ENCODE peak calls at places on chromosomes 3 and 15, in six cellular contexts. M is HepG2, C is SK-N-SH, D is GM12878, P is HCT116, B is K562. F is an unnamed sample.

GRCh38 chr3:126081618-126082333 is 2.1 kb downstream of the SLC41A3 start:
- DNase-seq in P (peak; percentile 48), C (peak; percentile 50), M (peak; percentile 29), D (no peak), B (peak; percentile 25), F (peak; percentile 69)

GRCh38 chr3:71752911-71753715 is 542 bp upstream of the GPR27 start:
- DNase-seq in P (no peak), B (no peak), M (no peak), D (no peak), C (peak; percentile 80), F (no peak)

GRCh38 chr3:120417272-120417911 is 33.4 kb downstream of the FSTL1 start:
- DNase-seq in B (peak; percentile 81), P (peak; percentile 96), M (peak; percentile 89), C (peak; percentile 89), D (peak; percentile 90), F (peak; percentile 94)

GRCh38 chr15:83287541-83288027 is 3.1 kb upstream of the BNC1 start:
- DNase-seq in M (no peak), B (no peak), C (no peak), P (no peak), D (no peak), F (no peak)

GRCh38 chr3:144197116-144197515 is 225.5 kb downstream of the DIPK2A start:
- DNase-seq in M (no peak), B (no peak), P (no peak), C (no peak), D (no peak), F (no peak)

GRCh38 chr3:11903047-11903446 is 56.4 kb upstream of the TAMM41 start:
- DNase-seq in B (no peak), D (no peak), C (no peak), P (no peak), M (no peak), F (no peak)

GRCh38 chr3:39189648-39190269 is 2.6 kb downstream of the XIRP1 start:
- DNase-seq in B (peak; percentile 81), P (peak; percentile 53), D (peak; percentile 35), C (peak; percentile 79), M (peak; percentile 52), F (peak; percentile 76)

GRCh38 chr3:160756907-160757623 is 1.0 kb downstream of the PPM1L start:
- DNase-seq in D (no peak), P (no peak), M (no peak), B (no peak), C (peak; percentile 4), F (no peak)

GRCh38 chr3:61448378-61448777 is 113.0 kb upstream of the PTPRG start:
- DNase-seq in D (no peak), M (no peak), B (no peak), C (no peak), P (no peak), F (no peak)

GRCh38 chr15:48595988-48596387 is 49.5 kb downstream of the FBN1 start:
- DNase-seq in P (no peak), C (no peak), B (no peak), M (no peak), D (peak; percentile 45), F (no peak)
- TF ChIP-seq JUND in P (no peak), C (no peak), B (no peak), M (no peak), D (no peak), F (no peak)

GRCh38 chr15:71437404-71437803 is 322.1 kb downstream of the THSD4 start:
- DNase-seq in M (no peak), P (no peak), B (no peak), D (no peak), C (no peak), F (no peak)

GRCh38 chr15:71444032-71444810 is 328.9 kb downstream of the THSD4 start:
- DNase-seq in M (no peak), P (no peak), D (no peak), C (no peak), B (no peak), F (no peak)

GRCh38 chr15:71443538-71443937 is 328.3 kb downstream of the THSD4 start:
- DNase-seq in P (no peak), B (peak; percentile 53), D (no peak), M (peak; percentile 23), C (peak; percentile 42), F (peak; percentile 64)

GRCh38 chr15:71437919-71438318 is 322.6 kb downstream of the THSD4 start:
- DNase-seq in B (no peak), D (no peak), P (no peak), C (no peak), M (no peak), F (no peak)

GRCh38 chr15:71440479-71441071 is 325.3 kb downstream of the THSD4 start:
- DNase-seq in M (peak; percentile 27), B (no peak), C (peak; percentile 48), P (peak; percentile 68), D (peak; percentile 23), F (peak; percentile 9)
- TF ChIP-seq JUND in M (no peak), B (no peak), C (no peak), P (no peak), D (no peak), F (no peak)

GRCh38 chr3:122629763-122630162 is 50.9 kb upstream of the PARP14 start:
- DNase-seq in D (no peak), B (no peak), C (no peak), P (no peak), M (no peak), F (no peak)

GRCh38 chr3:122628567-122628966 is 51.1 kb downstream of the PARP15 start:
- DNase-seq in C (no peak), P (no peak), D (no peak), B (no peak), M (no peak), F (peak; percentile 16)

GRCh38 chr3:122626515-122627180 is 49.2 kb downstream of the PARP15 start:
- DNase-seq in C (no peak), M (no peak), B (no peak), D (peak; percentile 46), P (no peak), F (no peak)

GRCh38 chr3:122623430-122623829 is 46.0 kb downstream of the PARP15 start:
- DNase-seq in P (no peak), C (no peak), M (no peak), D (no peak), B (no peak), F (no peak)

DNA sequence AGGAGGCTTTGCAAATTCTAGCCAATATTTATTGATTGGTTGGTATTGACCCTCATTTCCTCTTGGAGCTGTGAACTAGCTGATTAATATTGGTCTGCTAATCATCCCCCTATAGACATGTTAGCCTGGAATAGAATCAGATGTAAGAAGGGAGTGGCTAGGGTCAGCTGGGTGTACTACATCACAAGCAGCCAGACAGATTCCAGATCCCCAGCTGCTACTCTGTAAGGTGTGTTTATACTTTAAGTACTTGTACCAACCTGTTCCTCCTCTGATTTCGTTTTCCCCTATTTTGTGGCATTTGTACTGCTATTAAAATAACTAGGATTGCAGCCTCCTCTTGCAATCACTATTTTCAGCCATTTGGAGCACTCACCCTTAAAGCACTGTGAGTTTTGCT is 49.9 kb downstream of the PARP15 start:
- DNase-seq in C (no peak), B (no peak), M (no peak), P (no peak), D (no peak), F (no peak)
- TF ChIP-seq JUND in C (no peak), B (no peak), M (no peak), P (no peak), D (no peak), F (no peak)

GRCh38 chr15:58445861-58446260 is 14.1 kb downstream of the LIPC start:
- DNase-seq in C (no peak), D (no peak), M (no peak), P (no peak), B (no peak), F (no peak)

GRCh38 chr15:58446521-58446920 is 14.7 kb downstream of the LIPC start:
- DNase-seq in B (no peak), M (no peak), P (no peak), C (no peak), D (no peak), F (no peak)

GRCh38 chr15:58448331-58448730 is 16.5 kb downstream of the LIPC start:
- DNase-seq in C (no peak), P (no peak), M (no peak), B (no peak), D (no peak), F (no peak)

GRCh38 chr15:58448906-58449305 is 17.1 kb downstream of the LIPC start:
- DNase-seq in B (no peak), D (no peak), P (no peak), M (no peak), C (no peak), F (no peak)

DNA sequence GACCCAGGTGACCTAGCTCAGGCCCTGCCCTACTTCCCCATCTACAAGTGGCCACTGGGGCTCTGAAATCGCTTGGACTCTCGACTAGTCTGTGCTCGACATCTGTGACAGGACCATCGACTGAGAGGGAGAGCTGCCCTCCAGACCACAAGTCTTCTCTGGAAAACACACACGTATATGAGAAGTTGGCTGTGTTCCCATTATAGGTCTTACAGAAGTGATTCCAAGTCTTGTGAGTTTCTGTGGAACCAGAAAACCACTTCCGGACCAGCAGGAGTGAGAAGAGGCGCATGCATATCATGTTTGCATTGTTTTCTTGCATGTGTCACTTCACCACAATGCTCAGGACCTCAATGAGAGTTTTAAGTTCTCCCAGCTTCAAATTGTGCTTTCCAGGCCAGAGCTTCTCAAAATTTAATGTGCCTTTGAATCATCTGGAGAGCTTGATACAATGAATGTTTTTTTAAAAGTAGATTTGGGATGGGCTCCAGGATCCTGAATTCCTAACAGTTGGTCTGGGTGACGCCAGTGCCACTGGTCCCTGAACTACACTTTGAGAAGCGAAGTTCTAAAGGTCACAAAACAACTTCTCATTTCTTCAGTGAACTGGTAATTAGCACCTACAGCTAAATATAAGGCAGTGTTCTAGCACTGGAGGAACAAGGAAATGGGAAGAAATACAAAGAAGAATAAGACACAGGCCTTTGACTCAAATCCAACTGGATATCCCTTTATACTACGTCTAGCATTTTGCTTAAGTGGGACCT is 15.6 kb downstream of the LIPC start:
- DNase-seq in P (no peak), D (no peak), C (no peak), M (no peak), B (no peak), F (no peak)
- TF ChIP-seq JUND in P (no peak), D (no peak), C (no peak), M (no peak), B (no peak), F (no peak)

GRCh38 chr15:35306361-35306981 is 221.4 kb upstream of the NANOGP8 start:
- DNase-seq in C (no peak), D (no peak), P (peak; percentile 18), M (no peak), B (no peak), F (no peak)
- TF ChIP-seq JUND in C (no peak), D (no peak), P (no peak), M (no peak), B (peak; percentile 19), F (no peak)

F was measured in T47D.